ENCODE peak calls at places on chromosome 1, in seven cellular contexts. One of them, this sample, is unnamed.

GRCh38 chr1:40032240-40032891 is 8.2 kb upstream of the CAP1 start:
- DNase-seq in HCT116: peak
- DNase-seq in neural progenitor cell: peak
- DNase-seq in PC-3: peak
- DNase-seq in hepatocyte: peak
- DNase-seq in MM.1S: peak
- DNase-seq in GM23248: peak
- DNase-seq in this sample: peak

GRCh38 chr1:43509007-43509739 is 21.5 kb upstream of the PTPRF start:
- DNase-seq in HCT116: no peak
- DNase-seq in hepatocyte: no peak
- DNase-seq in GM23248: no peak
- DNase-seq in MM.1S: no peak
- DNase-seq in PC-3: peak
- DNase-seq in neural progenitor cell: no peak
- DNase-seq in this sample: no peak

GRCh38 chr1:61253059-61253735 is 170.8 kb downstream of the NFIA start:
- DNase-seq in HCT116: no peak
- DNase-seq in GM23248: peak
- DNase-seq in MM.1S: no peak
- DNase-seq in hepatocyte: peak
- DNase-seq in neural progenitor cell: no peak
- DNase-seq in PC-3: peak
- DNase-seq in this sample: no peak

GRCh38 chr1:182515556-182515955 is 65.6 kb downstream of the RGSL1 start:
- DNase-seq in PC-3: no peak
- DNase-seq in neural progenitor cell: no peak
- DNase-seq in hepatocyte: no peak
- DNase-seq in HCT116: no peak
- DNase-seq in MM.1S: peak
- DNase-seq in GM23248: no peak
- DNase-seq in this sample: no peak

GRCh38 chr1:68470388-68470970 is 20.7 kb upstream of the RPE65 start:
- DNase-seq in hepatocyte: peak
- DNase-seq in PC-3: peak
- DNase-seq in GM23248: peak
- DNase-seq in HCT116: no peak
- DNase-seq in neural progenitor cell: no peak
- DNase-seq in MM.1S: no peak
- DNase-seq in this sample: no peak

GRCh38 chr1:33365560-33365997 is 44.7 kb upstream of the A3GALT2 start:
- DNase-seq in PC-3: no peak
- DNase-seq in GM23248: no peak
- DNase-seq in hepatocyte: no peak
- DNase-seq in HCT116: no peak
- DNase-seq in MM.1S: no peak
- DNase-seq in neural progenitor cell: peak
- DNase-seq in this sample: no peak

GRCh38 chr1:150532860-150533259 is 16.3 kb upstream of the ADAMTSL4 start:
- DNase-seq in HCT116: no peak
- DNase-seq in GM23248: peak
- DNase-seq in hepatocyte: no peak
- DNase-seq in MM.1S: no peak
- DNase-seq in neural progenitor cell: no peak
- DNase-seq in PC-3: no peak
- DNase-seq in this sample: no peak

GRCh38 chr1:63739452-63739851 is 34.4 kb upstream of the ROR1 start:
- DNase-seq in hepatocyte: no peak
- DNase-seq in PC-3: no peak
- DNase-seq in neural progenitor cell: no peak
- DNase-seq in MM.1S: no peak
- DNase-seq in HCT116: no peak
- DNase-seq in GM23248: no peak
- DNase-seq in this sample: peak

GRCh38 chr1:202159534-202160371 is 649 bp downstream of the PTPN7 start:
- DNase-seq in MM.1S: peak
- DNase-seq in HCT116: no peak
- DNase-seq in hepatocyte: no peak
- DNase-seq in GM23248: no peak
- DNase-seq in neural progenitor cell: no peak
- DNase-seq in PC-3: no peak
- DNase-seq in this sample: no peak

GRCh38 chr1:47326271-47326670 is 7.3 kb upstream of the CMPK1 start:
- DNase-seq in GM23248: no peak
- DNase-seq in HCT116: no peak
- DNase-seq in neural progenitor cell: no peak
- DNase-seq in PC-3: no peak
- DNase-seq in MM.1S: no peak
- DNase-seq in hepatocyte: no peak
- DNase-seq in this sample: no peak

GRCh38 chr1:156081174-156082110 is 823 bp downstream of the MEX3A start:
- DNase-seq in MM.1S: no peak
- DNase-seq in GM23248: peak
- DNase-seq in neural progenitor cell: peak
- DNase-seq in PC-3: no peak
- DNase-seq in hepatocyte: no peak
- DNase-seq in HCT116: no peak
- DNase-seq in this sample: peak

GRCh38 chr1:183622884-183623785 is 12.4 kb downstream of the ARPC5 start:
- DNase-seq in hepatocyte: peak
- DNase-seq in PC-3: peak
- DNase-seq in GM23248: peak
- DNase-seq in MM.1S: peak
- DNase-seq in neural progenitor cell: peak
- DNase-seq in HCT116: peak
- DNase-seq in this sample: peak

GRCh38 chr1:179779645-179780272 is 36.7 kb downstream of the FAM163A start:
- DNase-seq in PC-3: peak
- DNase-seq in GM23248: peak
- DNase-seq in MM.1S: no peak
- DNase-seq in neural progenitor cell: no peak
- DNase-seq in hepatocyte: no peak
- DNase-seq in HCT116: no peak
- DNase-seq in this sample: no peak

GRCh38 chr1:228748431-228748830 is 13.2 kb downstream of the RHOU start:
- DNase-seq in HCT116: no peak
- DNase-seq in hepatocyte: peak
- DNase-seq in PC-3: no peak
- DNase-seq in MM.1S: no peak
- DNase-seq in neural progenitor cell: no peak
- DNase-seq in GM23248: no peak
- DNase-seq in this sample: no peak

GRCh38 chr1:28359592-28360239 is 9.8 kb upstream of the PHACTR4 start:
- DNase-seq in PC-3: peak
- DNase-seq in neural progenitor cell: peak
- DNase-seq in HCT116: no peak
- DNase-seq in MM.1S: peak
- DNase-seq in hepatocyte: peak
- DNase-seq in GM23248: peak
- DNase-seq in this sample: peak

GRCh38 chr1:235326719-235327558 is 1.0 kb downstream of the ARID4B start:
- DNase-seq in MM.1S: peak
- DNase-seq in neural progenitor cell: peak
- DNase-seq in GM23248: peak
- DNase-seq in hepatocyte: peak
- DNase-seq in PC-3: peak
- DNase-seq in HCT116: no peak
- DNase-seq in this sample: peak

GRCh38 chr1:47213230-47213676 is 18.8 kb downstream of the TAL1 start:
- DNase-seq in MM.1S: no peak
- DNase-seq in hepatocyte: no peak
- DNase-seq in PC-3: no peak
- DNase-seq in HCT116: no peak
- DNase-seq in GM23248: no peak
- DNase-seq in neural progenitor cell: no peak
- DNase-seq in this sample: no peak

GRCh38 chr1:248697907-248698306 is 4.7 kb downstream of the OR14I1 start:
- DNase-seq in MM.1S: no peak
- DNase-seq in neural progenitor cell: no peak
- DNase-seq in hepatocyte: no peak
- DNase-seq in GM23248: no peak
- DNase-seq in HCT116: no peak
- DNase-seq in PC-3: peak
- DNase-seq in this sample: no peak

GRCh38 chr1:170494369-170494768 is 37.6 kb upstream of the GORAB start:
- DNase-seq in MM.1S: no peak
- DNase-seq in HCT116: no peak
- DNase-seq in PC-3: no peak
- DNase-seq in hepatocyte: no peak
- DNase-seq in GM23248: no peak
- DNase-seq in neural progenitor cell: no peak
- DNase-seq in this sample: peak

GRCh38 chr1:148373236-148373935 is 109.7 kb downstream of the PPIAL4G start:
- DNase-seq in neural progenitor cell: no peak
- DNase-seq in HCT116: no peak
- DNase-seq in PC-3: no peak
- DNase-seq in GM23248: no peak
- DNase-seq in hepatocyte: no peak
- DNase-seq in MM.1S: no peak
- DNase-seq in this sample: no peak

GRCh38 chr1:111843177-111843576 is 87.5 kb downstream of the DDX20 start:
- DNase-seq in PC-3: no peak
- DNase-seq in hepatocyte: no peak
- DNase-seq in neural progenitor cell: no peak
- DNase-seq in MM.1S: no peak
- DNase-seq in HCT116: no peak
- DNase-seq in GM23248: no peak
- DNase-seq in this sample: no peak

DNA sequence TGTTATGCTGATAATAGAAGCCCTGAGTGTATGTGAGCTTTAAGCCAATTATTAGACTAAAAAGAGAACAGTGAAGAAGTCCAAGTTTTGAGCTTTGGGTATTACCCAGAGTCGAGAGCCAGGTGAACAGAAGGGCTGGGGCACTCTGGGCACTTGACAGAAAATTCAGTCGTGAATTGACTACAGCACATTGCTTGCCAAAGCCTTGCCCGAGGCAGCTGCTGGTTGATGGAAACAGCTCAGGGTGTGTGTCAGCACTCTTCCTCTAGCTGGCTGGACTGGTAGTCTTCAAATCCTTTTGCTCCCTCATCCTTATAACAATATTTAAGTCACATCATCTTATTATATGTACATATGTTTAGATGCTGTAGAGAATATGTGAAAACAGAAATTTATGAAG is 21.3 kb downstream of the PDE4B start:
- DNase-seq in HCT116: no peak
- DNase-seq in neural progenitor cell: no peak
- DNase-seq in PC-3: peak
- DNase-seq in GM23248: peak
- DNase-seq in MM.1S: no peak
- DNase-seq in hepatocyte: no peak
- DNase-seq in this sample: no peak
- H3K4me2 ChIP-seq in HCT116: no peak
- H3K4me2 ChIP-seq in neural progenitor cell: no peak
- H3K4me2 ChIP-seq in PC-3: no peak
- H3K4me2 ChIP-seq in GM23248: peak
- H3K4me2 ChIP-seq in MM.1S: no peak
- H3K4me2 ChIP-seq in hepatocyte: no peak
- H3K4me2 ChIP-seq in this sample: no peak

GRCh38 chr1:51535006-51535592 is 16.0 kb upstream of the EPS15 start:
- DNase-seq in MM.1S: peak
- DNase-seq in hepatocyte: peak
- DNase-seq in GM23248: peak
- DNase-seq in neural progenitor cell: peak
- DNase-seq in PC-3: peak
- DNase-seq in HCT116: peak
- DNase-seq in this sample: peak
- TF ChIP-seq EZH2phosphoT487 in MM.1S: no peak
- TF ChIP-seq EZH2phosphoT487 in hepatocyte: no peak
- TF ChIP-seq EZH2phosphoT487 in GM23248: no peak
- TF ChIP-seq EZH2phosphoT487 in neural progenitor cell: no peak
- TF ChIP-seq EZH2phosphoT487 in PC-3: no peak
- TF ChIP-seq EZH2phosphoT487 in HCT116: no peak
- TF ChIP-seq EZH2phosphoT487 in this sample: no peak

GRCh38 chr1:15947382-15948090 is 28.4 kb downstream of the ZBTB17 start:
- DNase-seq in HCT116: no peak
- DNase-seq in PC-3: no peak
- DNase-seq in hepatocyte: no peak
- DNase-seq in neural progenitor cell: no peak
- DNase-seq in GM23248: no peak
- DNase-seq in MM.1S: no peak
- DNase-seq in this sample: no peak

GRCh38 chr1:15945011-15945831 is 30.7 kb downstream of the ZBTB17 start:
- DNase-seq in neural progenitor cell: no peak
- DNase-seq in HCT116: no peak
- DNase-seq in PC-3: no peak
- DNase-seq in hepatocyte: no peak
- DNase-seq in MM.1S: no peak
- DNase-seq in GM23248: no peak
- DNase-seq in this sample: no peak

GRCh38 chr1:15948091-15948591 is 27.8 kb downstream of the ZBTB17 start:
- DNase-seq in HCT116: no peak
- DNase-seq in PC-3: no peak
- DNase-seq in neural progenitor cell: peak
- DNase-seq in MM.1S: no peak
- DNase-seq in hepatocyte: no peak
- DNase-seq in GM23248: no peak
- DNase-seq in this sample: peak

GRCh38 chr1:15945832-15946448 is 30.0 kb downstream of the ZBTB17 start:
- DNase-seq in hepatocyte: no peak
- DNase-seq in HCT116: no peak
- DNase-seq in GM23248: no peak
- DNase-seq in MM.1S: no peak
- DNase-seq in neural progenitor cell: no peak
- DNase-seq in PC-3: no peak
- DNase-seq in this sample: no peak

DNA sequence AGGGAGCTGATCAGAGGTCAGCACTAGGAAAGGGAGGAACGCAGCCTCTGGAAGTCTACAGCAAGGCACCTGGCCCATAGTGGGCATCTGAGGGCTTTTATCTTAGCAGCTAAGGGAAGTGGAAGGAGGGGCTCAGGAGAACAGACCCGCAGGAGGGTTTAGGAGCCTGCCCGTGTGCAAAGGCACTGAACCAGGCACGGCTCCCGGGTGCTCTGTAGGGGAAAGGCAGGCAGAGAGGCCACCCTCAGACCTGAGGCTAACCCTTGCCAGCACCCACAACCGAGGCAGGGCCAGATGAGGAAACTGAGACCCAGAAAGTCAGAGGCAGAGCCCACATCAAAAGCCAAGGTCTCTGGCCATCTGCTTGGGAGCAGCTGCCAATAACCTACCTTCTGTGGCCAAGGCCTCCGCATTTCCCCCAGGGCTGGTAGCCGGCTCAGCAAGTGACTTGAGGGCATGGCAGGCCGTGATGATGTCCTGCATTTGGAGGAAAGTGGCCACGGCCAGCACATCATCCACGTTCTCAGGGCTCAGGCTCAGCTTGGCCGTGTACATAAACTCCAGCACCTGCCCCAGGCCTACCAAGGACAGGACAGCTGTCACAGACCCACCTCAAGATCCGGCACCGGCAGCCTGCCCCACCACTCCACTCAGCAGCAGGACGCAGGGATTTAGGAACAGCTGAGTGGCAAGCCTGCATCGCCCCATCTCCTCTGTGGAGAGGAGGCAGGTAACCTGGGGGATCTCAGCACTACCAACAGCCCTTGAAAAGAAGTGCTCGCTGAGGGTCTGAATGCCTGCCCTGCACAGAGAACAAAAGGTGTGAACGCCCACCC is 29.1 kb downstream of the ZBTB17 start:
- DNase-seq in PC-3: no peak
- DNase-seq in hepatocyte: no peak
- DNase-seq in HCT116: no peak
- DNase-seq in neural progenitor cell: no peak
- DNase-seq in GM23248: no peak
- DNase-seq in MM.1S: no peak
- DNase-seq in this sample: no peak
- TF ChIP-seq EZH2 in PC-3: no peak
- TF ChIP-seq EZH2 in hepatocyte: no peak
- TF ChIP-seq EZH2 in HCT116: no peak
- TF ChIP-seq EZH2 in neural progenitor cell: no peak
- TF ChIP-seq EZH2 in GM23248: no peak
- TF ChIP-seq EZH2 in MM.1S: no peak
- TF ChIP-seq EZH2 in this sample: no peak

GRCh38 chr1:108208724-108209404 is 8.7 kb upstream of the SLC25A24 start:
- DNase-seq in MM.1S: no peak
- DNase-seq in PC-3: no peak
- DNase-seq in HCT116: no peak
- DNase-seq in hepatocyte: peak
- DNase-seq in GM23248: no peak
- DNase-seq in neural progenitor cell: peak
- DNase-seq in this sample: peak
- H3K4me2 ChIP-seq in MM.1S: no peak
- H3K4me2 ChIP-seq in PC-3: no peak
- H3K4me2 ChIP-seq in HCT116: no peak
- H3K4me2 ChIP-seq in hepatocyte: peak
- H3K4me2 ChIP-seq in GM23248: no peak
- H3K4me2 ChIP-seq in neural progenitor cell: no peak
- H3K4me2 ChIP-seq in this sample: peak